ENCODE peak calls at places on chromosome 11, in five cellular contexts. One of them, this sample, is unnamed.

GRCh38 chr11:45424781-45425180 is 138.6 kb upstream of the SYT13 start:
- DNase-seq in H1: no peak
- DNase-seq in K562: no peak
- DNase-seq in HepG2: no peak
- DNase-seq in GM12878: no peak
- DNase-seq in this sample: no peak

GRCh38 chr11:121318848-121319834 is 26.6 kb downstream of the SC5D start:
- DNase-seq in H1: no peak
- DNase-seq in K562: no peak
- DNase-seq in HepG2: peak; percentile 30
- DNase-seq in GM12878: no peak
- DNase-seq in this sample: no peak

GRCh38 chr11:104653011-104653806 is 245.1 kb downstream of the CASP12 start:
- DNase-seq in H1: no peak
- DNase-seq in K562: no peak
- DNase-seq in HepG2: no peak
- DNase-seq in GM12878: no peak
- DNase-seq in this sample: no peak

GRCh38 chr11:30128269-30128932 is 102.4 kb upstream of the FSHB start:
- DNase-seq in H1: no peak
- DNase-seq in K562: peak; percentile 18
- DNase-seq in HepG2: peak; percentile 10
- DNase-seq in GM12878: no peak
- DNase-seq in this sample: peak; percentile 22

GRCh38 chr11:119207607-119208006 is 1.5 kb downstream of the CBL start:
- DNase-seq in H1: no peak
- DNase-seq in K562: no peak
- DNase-seq in HepG2: no peak
- DNase-seq in GM12878: no peak
- DNase-seq in this sample: no peak

GRCh38 chr11:106656646-106657045 is 361.6 kb downstream of the GUCY1A2 start:
- DNase-seq in H1: no peak
- DNase-seq in K562: no peak
- DNase-seq in HepG2: no peak
- DNase-seq in GM12878: no peak
- DNase-seq in this sample: no peak

GRCh38 chr11:54558919-54559318 is 44.9 kb downstream of the OR4C46 start:
- DNase-seq in H1: no peak
- DNase-seq in K562: peak; percentile 7
- DNase-seq in HepG2: no peak
- DNase-seq in GM12878: no peak
- DNase-seq in this sample: peak; percentile 12

GRCh38 chr11:131688056-131688693 is 317.8 kb downstream of the NTM start:
- DNase-seq in H1: peak; percentile 23
- DNase-seq in K562: peak; percentile 88
- DNase-seq in HepG2: peak; percentile 9
- DNase-seq in GM12878: no peak
- DNase-seq in this sample: peak; percentile 59

GRCh38 chr11:134802116-134802515 is 390.1 kb upstream of the B3GAT1 start:
- DNase-seq in H1: no peak
- DNase-seq in K562: no peak
- DNase-seq in HepG2: no peak
- DNase-seq in GM12878: no peak
- DNase-seq in this sample: no peak

GRCh38 chr11:43556269-43556668 is 124.3 kb upstream of the HSD17B12 start:
- DNase-seq in H1: no peak
- DNase-seq in K562: no peak
- DNase-seq in HepG2: no peak
- DNase-seq in GM12878: no peak
- DNase-seq in this sample: no peak

DNA sequence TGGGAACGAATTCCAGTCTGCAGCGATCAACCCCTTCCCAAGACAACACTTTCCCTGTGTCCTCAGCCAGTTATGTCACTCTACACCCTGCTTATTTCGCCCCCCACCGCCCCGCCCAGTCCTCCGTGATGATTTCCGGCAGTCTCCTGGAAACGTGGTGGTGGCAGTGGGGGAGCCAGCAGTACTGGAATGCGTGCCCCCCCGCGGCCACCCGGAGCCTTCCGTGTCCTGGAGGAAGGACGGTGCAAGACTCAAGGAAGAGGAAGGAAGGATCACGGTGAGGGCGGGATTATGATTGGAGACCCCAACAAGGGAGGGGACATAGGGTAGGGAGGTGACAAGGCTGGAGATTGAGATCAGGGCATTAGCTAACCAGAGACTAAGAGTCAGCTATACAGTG is 4.1 kb downstream of the ROBO3 start:
- DNase-seq in H1: no peak
- DNase-seq in K562: no peak
- DNase-seq in HepG2: no peak
- DNase-seq in GM12878: no peak
- DNase-seq in this sample: no peak
- TF ChIP-seq KDM1A in H1: no peak
- TF ChIP-seq KDM1A in K562: no peak
- TF ChIP-seq KDM1A in HepG2: no peak
- TF ChIP-seq KDM1A in GM12878: no peak
- TF ChIP-seq KDM1A in this sample: no peak

GRCh38 chr11:70024036-70024772 is 53.9 kb upstream of the ANO1 start:
- DNase-seq in H1: no peak
- DNase-seq in K562: no peak
- DNase-seq in HepG2: no peak
- DNase-seq in GM12878: no peak
- DNase-seq in this sample: no peak
- TF ChIP-seq KDM1A in H1: no peak
- TF ChIP-seq KDM1A in K562: no peak
- TF ChIP-seq KDM1A in HepG2: no peak
- TF ChIP-seq KDM1A in GM12878: no peak
- TF ChIP-seq KDM1A in this sample: no peak

DNA sequence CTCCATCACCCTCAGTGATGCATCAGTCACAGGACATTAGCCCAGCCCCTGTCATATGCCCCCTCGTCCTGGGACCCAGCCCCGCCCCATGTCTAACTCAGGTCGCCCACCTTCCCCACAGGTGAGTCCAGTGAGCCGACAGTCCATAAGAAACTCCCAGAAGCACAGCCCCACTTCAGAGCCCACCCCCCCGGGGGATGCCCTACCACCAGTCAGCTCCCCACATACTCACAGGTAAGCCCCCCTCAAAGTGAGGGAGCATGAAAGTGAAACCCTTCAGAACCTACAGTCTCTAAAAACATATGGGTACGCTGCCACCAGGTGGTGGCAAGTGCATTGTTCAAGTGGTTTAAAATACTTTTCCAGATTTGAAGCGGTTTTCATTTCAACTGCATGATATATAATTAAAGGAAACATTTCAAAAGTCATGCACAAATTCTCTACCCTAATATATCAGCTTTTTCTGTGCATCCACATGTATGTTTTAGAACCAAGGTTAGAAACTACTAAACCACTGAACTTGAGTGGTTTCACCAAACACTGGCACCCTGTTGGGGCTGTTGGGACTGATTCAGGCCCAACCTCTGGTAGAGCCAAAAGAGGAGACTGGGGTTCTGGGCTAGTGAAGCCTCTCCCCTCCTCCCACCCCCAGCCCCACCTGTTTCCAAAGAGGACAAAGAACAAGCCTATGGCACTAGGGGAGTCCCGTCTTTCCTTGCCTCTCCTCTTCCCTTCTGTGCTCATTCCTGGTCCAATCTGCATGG is 17.3 kb downstream of the EPS8L2 start:
- DNase-seq in H1: no peak
- DNase-seq in K562: no peak
- DNase-seq in HepG2: peak; percentile 56
- DNase-seq in GM12878: no peak
- DNase-seq in this sample: peak; percentile 67
- TF ChIP-seq KDM1A in H1: no peak
- TF ChIP-seq KDM1A in K562: no peak
- TF ChIP-seq KDM1A in HepG2: no peak
- TF ChIP-seq KDM1A in GM12878: no peak
- TF ChIP-seq KDM1A in this sample: no peak

DNA sequence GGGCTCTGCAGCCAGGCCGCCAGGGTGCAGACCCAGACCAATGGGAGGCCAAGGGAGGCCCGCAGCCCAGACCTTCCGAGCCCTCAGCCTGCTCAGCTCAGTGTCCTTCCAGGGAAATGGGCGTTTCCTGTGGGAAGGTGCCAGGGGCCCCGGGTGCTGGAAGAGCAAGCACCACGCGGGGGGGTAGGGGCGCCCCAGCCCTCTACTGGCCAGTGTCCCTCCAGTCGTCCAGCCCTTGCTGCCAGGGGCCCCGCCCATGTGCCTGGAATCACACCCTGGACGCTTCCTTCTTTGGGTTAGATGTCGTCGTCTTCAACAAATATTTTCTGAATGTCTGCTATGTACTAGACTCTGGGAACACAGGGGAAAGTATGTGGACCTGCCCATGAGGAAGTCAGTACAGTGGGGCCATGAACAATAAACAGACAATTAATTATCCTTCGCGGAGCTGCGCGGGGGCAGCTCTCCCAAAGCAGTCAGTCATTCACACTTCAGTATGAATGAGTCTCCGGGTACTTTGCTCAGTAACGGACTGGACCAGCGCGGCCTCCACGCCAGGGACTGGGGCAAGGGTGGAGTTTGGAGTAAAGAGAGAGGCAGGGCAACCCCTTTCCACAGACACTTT is 60.2 kb downstream of the CDKN1C start:
- DNase-seq in H1: no peak
- DNase-seq in K562: peak; percentile 32
- DNase-seq in HepG2: peak; percentile 21
- DNase-seq in GM12878: no peak
- DNase-seq in this sample: no peak
- TF ChIP-seq KDM1A in H1: peak; percentile 56
- TF ChIP-seq KDM1A in K562: no peak
- TF ChIP-seq KDM1A in HepG2: no peak
- TF ChIP-seq KDM1A in GM12878: no peak
- TF ChIP-seq KDM1A in this sample: no peak

DNA sequence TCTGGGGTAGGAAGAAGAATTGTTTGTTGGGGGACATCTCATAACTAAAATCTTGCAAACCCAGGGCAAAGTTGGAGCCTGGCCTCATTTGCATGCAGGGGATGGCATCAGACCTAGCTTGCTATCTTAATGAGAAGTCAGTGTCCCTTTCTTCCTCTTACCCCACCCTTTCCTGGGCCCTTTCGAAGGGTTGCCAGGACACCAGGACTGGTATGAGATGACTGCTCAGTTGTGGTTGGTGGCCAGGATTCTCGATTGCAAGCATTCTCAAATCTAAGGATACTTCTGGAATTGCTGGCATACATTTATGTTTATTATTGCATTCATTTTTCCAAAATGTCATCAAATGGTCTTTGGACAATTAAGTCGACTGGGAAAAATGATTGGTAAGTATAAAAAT is 131.0 kb downstream of the SLC1A2 start:
- DNase-seq in H1: no peak
- DNase-seq in K562: no peak
- DNase-seq in HepG2: no peak
- DNase-seq in GM12878: no peak
- DNase-seq in this sample: no peak
- TF ChIP-seq KDM1A in H1: no peak
- TF ChIP-seq KDM1A in K562: no peak
- TF ChIP-seq KDM1A in HepG2: no peak
- TF ChIP-seq KDM1A in GM12878: no peak
- TF ChIP-seq KDM1A in this sample: no peak

GRCh38 chr11:64383580-64383979 is 24.6 kb downstream of the RPS6KA4 start:
- DNase-seq in H1: no peak
- DNase-seq in K562: no peak
- DNase-seq in HepG2: no peak
- DNase-seq in GM12878: no peak
- DNase-seq in this sample: no peak

GRCh38 chr11:64385953-64386704 is 27.2 kb downstream of the RPS6KA4 start:
- DNase-seq in H1: no peak
- DNase-seq in K562: no peak
- DNase-seq in HepG2: peak; percentile 33
- DNase-seq in GM12878: no peak
- DNase-seq in this sample: no peak

GRCh38 chr11:64384039-64384737 is 25.2 kb downstream of the RPS6KA4 start:
- DNase-seq in H1: no peak
- DNase-seq in K562: no peak
- DNase-seq in HepG2: no peak
- DNase-seq in GM12878: no peak
- DNase-seq in this sample: no peak

GRCh38 chr11:64387916-64388315 is 29.0 kb downstream of the RPS6KA4 start:
- DNase-seq in H1: no peak
- DNase-seq in K562: no peak
- DNase-seq in HepG2: no peak
- DNase-seq in GM12878: no peak
- DNase-seq in this sample: no peak

GRCh38 chr11:64384981-64385952 is 26.3 kb downstream of the RPS6KA4 start:
- DNase-seq in H1: no peak
- DNase-seq in K562: no peak
- DNase-seq in HepG2: no peak
- DNase-seq in GM12878: no peak
- DNase-seq in this sample: no peak
- TF ChIP-seq KDM1A in H1: no peak
- TF ChIP-seq KDM1A in K562: no peak
- TF ChIP-seq KDM1A in HepG2: no peak
- TF ChIP-seq KDM1A in GM12878: no peak
- TF ChIP-seq KDM1A in this sample: no peak

GRCh38 chr11:97937501-97937900 is 1083.2 kb upstream of the CNTN5 start:
- DNase-seq in H1: no peak
- DNase-seq in K562: peak; percentile 14
- DNase-seq in HepG2: no peak
- DNase-seq in GM12878: no peak
- DNase-seq in this sample: no peak
- TF ChIP-seq KDM1A in H1: no peak
- TF ChIP-seq KDM1A in K562: no peak
- TF ChIP-seq KDM1A in HepG2: no peak
- TF ChIP-seq KDM1A in GM12878: no peak
- TF ChIP-seq KDM1A in this sample: no peak

GRCh38 chr11:19848219-19848618 is 135.6 kb downstream of the NAV2 start:
- DNase-seq in H1: no peak
- DNase-seq in K562: no peak
- DNase-seq in HepG2: no peak
- DNase-seq in GM12878: no peak
- DNase-seq in this sample: no peak
- TF ChIP-seq KDM1A in H1: no peak
- TF ChIP-seq KDM1A in K562: no peak
- TF ChIP-seq KDM1A in HepG2: no peak
- TF ChIP-seq KDM1A in GM12878: no peak
- TF ChIP-seq KDM1A in this sample: no peak

DNA sequence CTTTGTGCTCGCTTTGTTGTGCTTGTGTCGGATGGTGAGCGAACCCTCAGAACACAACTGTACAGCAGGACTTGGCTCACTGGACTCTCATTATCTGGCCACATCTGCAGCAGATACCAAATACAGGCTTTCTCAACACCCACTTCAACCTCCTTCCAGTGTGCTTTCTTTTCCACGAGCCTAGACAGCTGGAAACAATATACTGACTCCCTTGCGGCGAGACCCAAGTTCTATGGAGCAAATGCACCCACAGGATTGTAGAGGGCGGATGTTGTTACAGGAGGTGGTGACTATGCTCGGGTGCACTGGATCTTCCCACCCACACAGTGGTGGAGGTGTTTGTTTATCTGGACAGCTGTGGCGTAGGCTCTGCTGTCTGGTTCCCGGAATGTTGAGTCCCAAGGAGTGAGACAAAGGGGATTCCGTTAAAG is 204.3 kb downstream of the TENM4 start:
- DNase-seq in H1: no peak
- DNase-seq in K562: no peak
- DNase-seq in HepG2: no peak
- DNase-seq in GM12878: no peak
- DNase-seq in this sample: no peak
- TF ChIP-seq KDM1A in H1: no peak
- TF ChIP-seq KDM1A in K562: no peak
- TF ChIP-seq KDM1A in HepG2: no peak
- TF ChIP-seq KDM1A in GM12878: no peak
- TF ChIP-seq KDM1A in this sample: no peak

This sample was measured in A549.